ENCODE peak calls at places on chromosomes 11 and 22, in ten cellular contexts. S, H, I, V, U, Q, O, A, M and W are unnamed samples.

GRCh38 chr11:13297917-13298356 is 20.3 kb downstream of the BMAL1 start:
- DNase-seq in S (no peak), H (no peak), I (no peak), V (no peak), U (no peak), Q (peak; percentile 41), O (no peak), A (no peak), M (no peak), W (no peak)

GRCh38 chr11:93541884-93542752 is 1.1 kb downstream of the SMCO4 start:
- DNase-seq in S (peak; percentile 55), H (peak; percentile 71), I (peak; percentile 18), V (peak; percentile 51), U (peak; percentile 77), Q (peak; percentile 60), O (no peak), A (no peak), M (peak; percentile 55), W (no peak)

GRCh38 chr11:78735711-78736110 is 161.0 kb upstream of the NARS2 start:
- DNase-seq in S (no peak), H (no peak), I (no peak), V (no peak), U (no peak), Q (no peak), O (no peak), A (no peak), M (no peak), W (no peak)

GRCh38 chr22:28034145-28034759 is 115.2 kb upstream of the PITPNB start:
- DNase-seq in S (no peak), H (no peak), I (no peak), V (no peak), U (no peak), Q (no peak), O (no peak), A (no peak), M (no peak), W (no peak)

GRCh38 chr22:49305215-49305965 is 522.3 kb downstream of the BRD1 start:
- DNase-seq in S (peak; percentile 53), H (peak; percentile 29), I (peak; percentile 32), V (peak; percentile 22), U (no peak), Q (peak; percentile 78), O (peak; percentile 67), A (no peak), M (peak; percentile 76), W (peak; percentile 92)

GRCh38 chr11:106471273-106471672 is 393.8 kb downstream of the AASDHPPT start:
- DNase-seq in S (no peak), H (no peak), I (no peak), V (no peak), U (peak; percentile 44), Q (no peak), O (no peak), A (no peak), M (no peak), W (no peak)

GRCh38 chr11:132187814-132188213 is 817.4 kb downstream of the NTM start:
- DNase-seq in S (no peak), H (no peak), I (no peak), V (no peak), U (peak; percentile 75), Q (no peak), O (no peak), A (no peak), M (no peak), W (no peak)

GRCh38 chr22:42188808-42189447 is 58.3 kb upstream of the CYP2D6 start:
- DNase-seq in S (no peak), H (no peak), I (no peak), V (no peak), U (peak; percentile 55), Q (no peak), O (no peak), A (no peak), M (no peak), W (no peak)

GRCh38 chr11:130761560-130762220 is 154.6 kb downstream of the SNX19 start:
- DNase-seq in S (no peak), H (no peak), I (no peak), V (no peak), U (no peak), Q (no peak), O (no peak), A (no peak), M (no peak), W (peak; percentile 68)

GRCh38 chr11:79678780-79679468 is 238.1 kb upstream of the TENM4 start:
- DNase-seq in S (no peak), H (no peak), I (no peak), V (no peak), U (no peak), Q (no peak), O (no peak), A (no peak), M (no peak), W (peak; percentile 75)

GRCh38 chr11:27444801-27445215 is 27.8 kb downstream of the LGR4 start:
- DNase-seq in S (no peak), H (no peak), I (no peak), V (no peak), U (no peak), Q (no peak), O (no peak), A (no peak), M (no peak), W (no peak)

GRCh38 chr11:119376197-119376847 is 5.2 kb downstream of the USP2 start:
- DNase-seq in S (no peak), H (peak; percentile 87), I (peak; percentile 4), V (no peak), U (peak; percentile 37), Q (peak; percentile 41), O (peak; percentile 78), A (no peak), M (peak; percentile 85), W (no peak)

GRCh38 chr22:27663812-27664211 is 137.7 kb downstream of the MN1 start:
- DNase-seq in S (no peak), H (no peak), I (no peak), V (no peak), U (peak; percentile 8), Q (no peak), O (no peak), A (no peak), M (no peak), W (no peak)

GRCh38 chr11:43879789-43880639 is 617 bp upstream of the ALKBH3 start:
- DNase-seq in S (no peak), H (no peak), I (no peak), V (no peak), U (no peak), Q (no peak), O (no peak), A (no peak), M (no peak), W (no peak)

GRCh38 chr11:72965672-72966071 is 151.5 kb downstream of the ATG16L2 start:
- DNase-seq in S (no peak), H (no peak), I (no peak), V (no peak), U (peak; percentile 42), Q (no peak), O (no peak), A (no peak), M (no peak), W (no peak)

GRCh38 chr22:48947636-48948035 is 880.0 kb downstream of the BRD1 start:
- DNase-seq in S (no peak), H (no peak), I (no peak), V (no peak), U (no peak), Q (no peak), O (no peak), A (no peak), M (no peak), W (peak; percentile 79)

GRCh38 chr11:64245797-64246623 is 733 bp downstream of the PPP1R14B start:
- DNase-seq in S (peak; percentile 60), H (no peak), I (peak; percentile 58), V (peak; percentile 75), U (peak; percentile 91), Q (peak; percentile 78), O (peak; percentile 70), A (no peak), M (peak; percentile 88), W (no peak)

GRCh38 chr11:22190827-22191463 is 1.9 kb upstream of the ANO5 start:
- DNase-seq in S (no peak), H (no peak), I (no peak), V (no peak), U (no peak), Q (no peak), O (no peak), A (no peak), M (no peak), W (no peak)

GRCh38 chr11:22192289-22192641 is 620 bp upstream of the ANO5 start:
- DNase-seq in S (peak; percentile 19), H (no peak), I (no peak), V (no peak), U (no peak), Q (peak; percentile 43), O (no peak), A (no peak), M (peak; percentile 59), W (no peak)

GRCh38 chr11:22194907-22195306 is 2.0 kb downstream of the ANO5 start:
- DNase-seq in S (no peak), H (no peak), I (no peak), V (no peak), U (no peak), Q (no peak), O (no peak), A (no peak), M (no peak), W (no peak)

GRCh38 chr11:22192642-22193347 is at the start of gene ANO5:
- DNase-seq in S (peak; percentile 80), H (peak; percentile 27), I (no peak), V (peak; percentile 25), U (no peak), Q (peak; percentile 88), O (peak; percentile 56), A (no peak), M (peak; percentile 89), W (no peak)

GRCh38 chr11:22193348-22194051 is 615 bp downstream of the ANO5 start:
- DNase-seq in S (peak; percentile 18), H (peak; percentile 5), I (no peak), V (no peak), U (no peak), Q (peak; percentile 45), O (peak; percentile 43), A (no peak), M (peak; percentile 54), W (no peak)
- TF ChIP-seq POLR2A in S (no peak), H (no peak), I (no peak), V (no peak), U (no peak), Q (no peak), O (no peak), A (no peak), M (no peak), W (no peak)

GRCh38 chr11:3955299-3955665 is 99.8 kb downstream of the STIM1 start:
- DNase-seq in S (no peak), H (no peak), I (no peak), V (no peak), U (no peak), Q (no peak), O (no peak), A (no peak), M (no peak), W (no peak)
- H3K27ac ChIP-seq in S (no peak overlapping the region), H (no peak overlapping the region), I (no peak overlapping the region), V (no peak overlapping the region), U (no peak overlapping the region), Q (no peak overlapping the region), O (no peak overlapping the region), A (peak overlapping the region; percentile 43), M (no peak overlapping the region), W (no peak overlapping the region)

GRCh38 chr11:62958547-62959071 is 26.2 kb downstream of the SLC22A6 start:
- DNase-seq in S (peak; percentile 41), H (peak; percentile 24), I (no peak), V (peak; percentile 66), U (peak; percentile 21), Q (no peak), O (no peak), A (no peak), M (no peak), W (no peak)
- H3K4me3 ChIP-seq in S (no peak overlapping the region), H (no peak overlapping the region), I (no peak overlapping the region), V (no peak overlapping the region), U (no peak overlapping the region), Q (no peak overlapping the region), O (no peak overlapping the region), A (no peak overlapping the region), M (no peak overlapping the region), W (no peak overlapping the region)

GRCh38 chr11:23112390-23112789 is 252.1 kb upstream of the CCDC179 start:
- DNase-seq in S (no peak), H (no peak), I (no peak), V (no peak), U (no peak), Q (no peak), O (no peak), A (no peak), M (no peak), W (no peak)
- TF ChIP-seq POLR2A in S (no peak), H (no peak), I (no peak), V (no peak), U (no peak), Q (no peak), O (no peak), A (no peak), M (no peak), W (no peak)